ENCODE peak calls at places on chromosomes 1 and 21, in four cellular contexts. D is cardiac muscle cell, A is breast epithelium, V is heart right ventricle. P is an unnamed sample. For H3K4me1, the result is how much of the 10 kb centered on the place peaks cover.

GRCh38 chr1:235865565-235866206 is 1.0 kb downstream of the LYST start:
- DNase-seq in D (peak), A (no peak), V (no peak), P (no peak)

GRCh38 chr1:33331444-33332356 is 10.8 kb upstream of the A3GALT2 start:
- DNase-seq in D (no peak), A (peak), V (no peak), P (no peak)

GRCh38 chr1:30372792-30373433 is 350.5 kb downstream of the MATN1 start:
- DNase-seq in D (no peak), A (no peak), V (no peak), P (no peak)

GRCh38 chr1:95578462-95578861 is 344.5 kb downstream of the RWDD3 start:
- DNase-seq in D (no peak), A (no peak), V (no peak), P (no peak)

GRCh38 chr1:5938068-5938740 is 54.0 kb downstream of the NPHP4 start:
- DNase-seq in D (no peak), A (no peak), V (no peak), P (no peak)

GRCh38 chr1:230074270-230074669 is 7.2 kb downstream of the GALNT2 start:
- DNase-seq in D (no peak), A (no peak), V (no peak), P (no peak)

GRCh38 chr21:32457360-32457840 is 44.9 kb downstream of the EVA1C start:
- DNase-seq in D (peak), A (peak), V (peak), P (peak)

GRCh38 chr21:32389337-32390015 is 3.3 kb downstream of the URB1 start:
- DNase-seq in D (no peak), A (no peak), V (no peak), P (no peak)

GRCh38 chr1:67717876-67718275 is 32.9 kb downstream of the GADD45A start:
- DNase-seq in D (no peak), A (no peak), V (no peak), P (no peak)

GRCh38 chr1:36864182-36865079 is 169.9 kb downstream of the GRIK3 start:
- DNase-seq in D (no peak), A (no peak), V (no peak), P (no peak)

GRCh38 chr1:177556163-177556562 is 385.4 kb downstream of the BRINP2 start:
- DNase-seq in D (no peak), A (no peak), V (no peak), P (no peak)

GRCh38 chr1:177561436-177561835 is 390.7 kb downstream of the BRINP2 start:
- DNase-seq in D (no peak), A (no peak), V (no peak), P (no peak)

GRCh38 chr1:177558372-177558771 is 387.6 kb downstream of the BRINP2 start:
- DNase-seq in D (no peak), A (no peak), V (no peak), P (no peak)
- H3K27ac ChIP-seq in D (no peak), A (no peak), V (no peak), P (no peak)

GRCh38 chr1:99767996-99768524 is 1.6 kb upstream of the FRRS1 start:
- DNase-seq in D (no peak), A (no peak), V (no peak), P (no peak)

GRCh38 chr1:99764439-99764838 is 2.0 kb downstream of the FRRS1 start:
- DNase-seq in D (no peak), A (no peak), V (no peak), P (no peak)

GRCh38 chr1:99764909-99765308 is 1.5 kb downstream of the FRRS1 start:
- DNase-seq in D (no peak), A (no peak), V (no peak), P (no peak)

GRCh38 chr1:99766378-99766800 is at the start of gene FRRS1:
- DNase-seq in D (peak), A (no peak), V (peak), P (no peak)

DNA sequence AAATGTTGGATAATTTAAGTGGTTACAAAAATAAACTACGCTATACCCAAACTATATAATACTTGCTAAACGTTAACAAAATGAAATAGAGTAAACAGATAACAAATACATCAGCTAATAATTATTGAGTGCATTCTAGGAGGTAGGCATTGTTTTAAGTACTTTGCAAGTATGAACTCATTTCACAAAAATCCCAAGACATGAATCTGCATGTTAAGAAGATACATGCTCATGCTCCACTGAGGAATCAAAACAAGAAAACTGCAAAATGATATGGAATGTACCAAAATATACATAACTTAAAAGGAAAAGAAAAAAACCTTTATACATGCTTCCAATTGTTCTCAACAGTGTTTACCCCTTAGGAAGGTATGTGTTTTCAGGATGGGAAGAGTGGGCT is 2.5 kb downstream of the FRRS1 start:
- DNase-seq in D (no peak), A (no peak), V (no peak), P (no peak)
- TF ChIP-seq CTCF in D (no peak), A (no peak), V (no peak), P (no peak)

GRCh38 chr1:53640696-53641065 is 98.3 kb downstream of the GLIS1 start:
- DNase-seq in D (no peak), A (peak), V (no peak), P (peak)

GRCh38 chr1:53637726-53638640 is 101.0 kb downstream of the GLIS1 start:
- DNase-seq in D (no peak), A (peak), V (no peak), P (peak)

GRCh38 chr1:53638641-53639035 is 100.3 kb downstream of the GLIS1 start:
- DNase-seq in D (no peak), A (peak), V (no peak), P (no peak)

GRCh38 chr1:53639996-53640695 is 98.8 kb downstream of the GLIS1 start:
- DNase-seq in D (no peak), A (peak), V (no peak), P (no peak)

GRCh38 chr1:53639251-53639721 is 99.7 kb downstream of the GLIS1 start:
- DNase-seq in D (no peak), A (peak), V (no peak), P (peak)
- H3K4me1 ChIP-seq in D (under half), A (under half), V (under half), P (under half)

GRCh38 chr1:164794310-164794709 is 235.3 kb downstream of the PBX1 start:
- DNase-seq in D (no peak), A (no peak), V (no peak), P (no peak)
- H3K27ac ChIP-seq in D (no peak), A (peak), V (no peak), P (peak)

P was measured in left lung.